ENCODE peak calls at places on chromosome 2, in ten cellular contexts. F is endothelial cell of umbilical vein, C is upper lobe of left lung, U is esophagus muscularis mucosa, Y is Peyer's patch, I is prostate gland, O is adrenal gland, S is esophagus squamous epithelium, E is ovary, D is stomach. Q is an unnamed sample.

GRCh38 chr2:151156943-151157705 is 104.5 kb downstream of the RBM43 start:
- DNase-seq in S (no peak), C (no peak), F (no peak), O (no peak), Y (no peak), E (no peak), I (no peak), D (no peak), U (no peak), Q (no peak)

GRCh38 chr2:188665196-188665595 is 309.0 kb upstream of the COL3A1 start:
- DNase-seq in U (no peak), Y (no peak), I (no peak), C (no peak), F (peak), S (no peak), O (no peak), D (no peak), E (no peak), Q (no peak)

GRCh38 chr2:99356853-99357252 is 19.7 kb downstream of the EIF5B start:
- DNase-seq in I (no peak), E (no peak), D (no peak), S (no peak), F (no peak), C (no peak), U (no peak), O (no peak), Y (no peak), Q (no peak)

GRCh38 chr2:226310081-226310625 is 489.5 kb downstream of the IRS1 start:
- DNase-seq in D (no peak), C (no peak), Y (no peak), O (no peak), S (no peak), U (no peak), F (no peak), I (no peak), E (no peak), Q (no peak)

GRCh38 chr2:218400167-218400929 is 680 bp downstream of the CTDSP1 start:
- DNase-seq in F (peak), C (peak), D (no peak), I (no peak), U (no peak), S (no peak), O (peak), E (peak), Y (peak), Q (peak)

GRCh38 chr2:25347846-25348245 is 6.1 kb upstream of the DNMT3A start:
- DNase-seq in O (no peak), I (no peak), S (no peak), Y (no peak), F (no peak), E (no peak), C (no peak), U (no peak), D (no peak), Q (no peak)

GRCh38 chr2:226652388-226652787 is 147.2 kb downstream of the IRS1 start:
- DNase-seq in O (no peak), Y (no peak), S (no peak), U (no peak), E (no peak), D (no peak), I (no peak), F (peak), C (no peak), Q (no peak)

GRCh38 chr2:144330951-144331651 is 188.8 kb downstream of the ZEB2 start:
- DNase-seq in U (no peak), I (no peak), C (no peak), D (no peak), E (no peak), O (no peak), F (peak), S (no peak), Y (no peak), Q (no peak)

GRCh38 chr2:122980672-122981071 is 1044.4 kb upstream of the CNTNAP5 start:
- DNase-seq in E (no peak), Y (no peak), F (no peak), D (no peak), S (no peak), O (no peak), U (no peak), I (no peak), C (no peak), Q (no peak)

GRCh38 chr2:197269173-197269572 is 41.4 kb downstream of the ANKRD44 start:
- DNase-seq in O (no peak), D (no peak), S (no peak), Y (no peak), E (no peak), I (no peak), C (no peak), U (peak), F (no peak), Q (no peak)

GRCh38 chr2:234976479-234977227 is 24.8 kb downstream of the SH3BP4 start:
- DNase-seq in C (no peak), O (no peak), D (no peak), U (no peak), I (no peak), F (no peak), S (no peak), E (no peak), Y (no peak), Q (no peak)

GRCh38 chr2:46650556-46651001 is 171.2 kb downstream of the TMEM247 start:
- DNase-seq in Y (peak), I (peak), S (no peak), C (no peak), E (peak), D (peak), U (no peak), F (peak), O (peak), Q (peak)

GRCh38 chr2:13650586-13651180 is 933.9 kb downstream of the TRIB2 start:
- DNase-seq in Y (no peak), O (no peak), D (no peak), I (no peak), F (no peak), C (no peak), U (no peak), S (no peak), E (no peak), Q (no peak)

GRCh38 chr2:168196764-168197180 is 50.6 kb downstream of the STK39 start:
- DNase-seq in O (no peak), D (peak), S (no peak), U (no peak), Y (peak), E (no peak), C (no peak), I (no peak), F (no peak), Q (no peak)

GRCh38 chr2:70472256-70472905 is 81.2 kb downstream of the TGFA start:
- DNase-seq in E (no peak), D (no peak), F (no peak), S (no peak), I (no peak), C (no peak), Y (no peak), O (no peak), U (no peak), Q (no peak)

GRCh38 chr2:220509921-220510320 is 882.5 kb downstream of the SLC4A3 start:
- DNase-seq in Y (no peak), F (no peak), I (no peak), E (no peak), D (no peak), S (no peak), U (no peak), O (no peak), C (no peak), Q (no peak)

GRCh38 chr2:105763076-105763475 is 18.4 kb downstream of the NCK2 start:
- DNase-seq in I (no peak), Y (peak), C (no peak), F (no peak), D (no peak), E (no peak), S (no peak), U (no peak), O (no peak), Q (no peak)

GRCh38 chr2:69493268-69493667 is 56.0 kb upstream of the NFU1 start:
- DNase-seq in S (no peak), I (no peak), F (no peak), O (no peak), D (peak), E (no peak), Y (no peak), U (no peak), C (no peak), Q (no peak)

GRCh38 chr2:46800625-46801024 is 115.0 kb downstream of the MCFD2 start:
- DNase-seq in D (no peak), F (no peak), C (peak), E (no peak), U (no peak), I (peak), S (no peak), Y (no peak), O (no peak), Q (no peak)

GRCh38 chr2:68238955-68239822 is 13.1 kb downstream of the PPP3R1 start:
- DNase-seq in C (no peak), I (no peak), D (no peak), F (peak), Y (no peak), U (no peak), S (no peak), E (no peak), O (no peak), Q (no peak)

GRCh38 chr2:112869258-112869842 is 32.8 kb upstream of the IL1B start:
- DNase-seq in U (no peak), S (peak), C (no peak), I (peak), F (peak), D (peak), E (no peak), O (no peak), Y (peak), Q (peak)

GRCh38 chr2:202723746-202724145 is 89.0 kb downstream of the FAM117B start:
- DNase-seq in Y (no peak), E (no peak), O (no peak), U (no peak), C (no peak), I (no peak), D (no peak), S (no peak), F (no peak), Q (no peak)

GRCh38 chr2:197813093-197813787 is 8.8 kb downstream of the PLCL1 start:
- DNase-seq in E (no peak), O (no peak), D (no peak), F (peak), I (no peak), U (no peak), C (no peak), Y (no peak), S (no peak), Q (no peak)

GRCh38 chr2:202909394-202910192 is 1.9 kb downstream of the WDR12 start:
- DNase-seq in C (no peak), O (no peak), S (no peak), F (no peak), Y (no peak), E (no peak), D (no peak), I (no peak), U (no peak), Q (no peak)

GRCh38 chr2:39408351-39409136 is 28.5 kb downstream of the MAP4K3 start:
- DNase-seq in I (no peak), F (no peak), S (no peak), U (no peak), D (no peak), O (no peak), Y (no peak), C (no peak), E (no peak), Q (no peak)

GRCh38 chr2:127508621-127509034 is 17.7 kb downstream of the IWS1 start:
- DNase-seq in O (peak), C (no peak), Y (peak), S (peak), D (peak), U (no peak), E (peak), I (peak), F (peak), Q (peak)

GRCh38 chr2:27356056-27356381 is 545 bp downstream of the GTF3C2 start:
- DNase-seq in C (peak), D (peak), F (peak), O (peak), E (peak), Y (peak), U (no peak), S (no peak), I (no peak), Q (no peak)

GRCh38 chr2:200033939-200034338 is 78.6 kb downstream of the MAIP1 start:
- DNase-seq in C (no peak), E (no peak), D (no peak), U (no peak), O (no peak), Y (no peak), S (no peak), I (no peak), F (no peak), Q (no peak)

GRCh38 chr2:72154386-72154785 is 6.7 kb upstream of the CYP26B1 start:
- DNase-seq in U (peak), S (no peak), O (no peak), I (peak), Y (no peak), C (peak), D (peak), F (no peak), E (no peak), Q (no peak)

GRCh38 chr2:174485763-174486613 is 841 bp downstream of the GPR155 start:
- DNase-seq in O (peak), C (no peak), Y (peak), F (peak), E (peak), U (no peak), I (no peak), S (peak), D (peak), Q (peak)

GRCh38 chr2:239329284-239329971 is 71.4 kb downstream of the HDAC4 start:
- DNase-seq in C (no peak), O (peak), Y (peak), S (no peak), E (peak), F (no peak), U (no peak), I (no peak), D (peak), Q (peak)

GRCh38 chr2:199690225-199690624 is 160.8 kb downstream of the FTCDNL1 start:
- DNase-seq in C (no peak), S (no peak), D (no peak), E (no peak), U (no peak), F (no peak), I (no peak), Y (no peak), O (no peak), Q (no peak)

GRCh38 chr2:8376603-8377423 is 305.0 kb upstream of the ID2 start:
- DNase-seq in S (no peak), E (no peak), I (no peak), O (no peak), F (no peak), C (no peak), U (peak), D (no peak), Y (no peak), Q (no peak)

GRCh38 chr2:58871469-58872142 is 630.5 kb upstream of the FANCL start:
- DNase-seq in U (no peak), O (no peak), C (no peak), Y (no peak), D (no peak), E (no peak), I (no peak), S (no peak), F (no peak), Q (no peak)

DNA sequence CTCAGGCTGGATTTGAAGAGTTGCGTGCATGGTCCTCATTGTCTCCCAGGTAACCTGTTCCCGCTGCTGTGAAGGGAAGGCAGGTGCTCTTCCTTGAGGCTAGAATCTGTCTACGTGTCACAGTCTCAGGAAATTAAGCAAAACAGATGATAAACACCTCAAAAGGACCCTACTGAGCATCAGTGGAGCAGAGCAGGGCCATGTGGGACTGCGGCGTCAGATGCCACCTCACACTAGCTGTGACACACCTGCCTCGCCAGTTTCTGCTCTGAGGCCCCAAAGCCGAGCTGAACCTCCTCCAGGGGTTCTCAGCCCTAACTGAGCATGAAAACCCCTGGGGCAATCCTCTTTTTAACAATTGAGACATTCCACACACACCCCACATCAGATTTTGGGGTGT is 2.0 kb downstream of the C2orf92 start:
- DNase-seq in D (no peak), Y (no peak), S (no peak), U (no peak), O (no peak), I (no peak), E (no peak), F (no peak), C (no peak), Q (no peak)
- H3K27ac ChIP-seq in D (no peak), Y (no peak), S (no peak), U (no peak), O (no peak), I (no peak), E (no peak), F (no peak), C (no peak), Q (no peak)

GRCh38 chr2:118835739-118836410 is 11.6 kb downstream of the EN1 start:
- DNase-seq in O (no peak), I (no peak), S (no peak), U (no peak), F (no peak), Y (no peak), C (peak), E (no peak), D (peak), Q (no peak)
- TF ChIP-seq POLR2A in O (no peak), I (no peak), S (no peak), U (no peak), F (no peak), Y (no peak), C (no peak), E (no peak), D (no peak), Q (no peak)

DNA sequence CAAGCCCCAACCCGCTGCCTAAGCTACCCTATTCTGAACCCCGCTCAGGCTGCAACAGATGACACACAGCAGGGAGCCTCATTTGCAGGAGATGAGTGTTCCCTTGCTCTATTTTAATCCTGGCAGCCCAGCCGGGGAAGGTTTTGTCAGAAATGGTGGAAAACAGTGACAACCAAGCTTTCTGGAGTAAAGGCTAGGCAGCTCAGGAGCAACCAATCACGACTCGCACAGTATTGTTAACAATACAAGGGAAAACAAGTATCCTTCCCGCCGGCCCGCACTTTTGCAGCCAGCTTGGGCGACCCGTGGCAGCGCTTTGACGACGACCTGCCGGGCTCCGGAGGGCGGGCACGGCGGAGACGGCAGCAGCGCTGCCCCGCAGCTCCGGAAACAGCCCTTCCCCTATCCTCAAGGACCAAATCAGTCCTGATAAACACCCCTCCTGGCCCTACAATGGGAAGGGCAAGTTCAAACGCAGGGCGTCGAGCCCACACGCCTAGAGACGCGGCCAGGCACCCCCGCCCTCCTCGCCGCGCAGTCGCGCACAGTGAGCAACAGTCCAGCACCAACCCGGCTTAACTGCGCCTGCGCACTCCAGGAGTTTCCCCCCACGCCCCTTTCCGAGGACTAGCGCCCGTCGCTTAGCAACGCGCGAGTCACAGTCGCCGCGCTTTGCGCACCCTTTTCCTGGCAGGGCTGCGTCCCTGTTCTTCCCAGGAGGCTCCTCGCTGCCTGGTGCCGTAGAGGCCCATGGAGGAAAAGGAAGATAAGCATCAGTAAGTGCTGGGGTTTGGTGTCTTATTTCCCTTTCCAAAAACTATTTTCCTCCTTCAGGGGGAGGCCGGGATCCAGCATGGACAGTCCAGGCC is 74.4 kb upstream of the TSPYL6 start:
- DNase-seq in D (peak), C (peak), F (peak), Y (peak), U (peak), O (peak), S (peak), I (peak), E (peak), Q (peak)
- H3K27ac ChIP-seq in D (peak), C (peak), F (peak), Y (peak), U (peak), O (peak), S (peak), I (peak), E (peak), Q (peak)

GRCh38 chr2:173355132-173355865 is 627 bp downstream of the CDCA7 start:
- DNase-seq in F (peak), I (peak), D (peak), E (peak), C (peak), S (no peak), U (no peak), O (peak), Y (peak), Q (peak)

GRCh38 chr2:173353556-173353955 is 1.1 kb upstream of the CDCA7 start:
- DNase-seq in U (no peak), S (no peak), E (no peak), C (no peak), O (no peak), F (no peak), D (no peak), Y (no peak), I (no peak), Q (no peak)

GRCh38 chr2:173355866-173356508 is 1.3 kb downstream of the CDCA7 start:
- DNase-seq in U (no peak), D (no peak), E (no peak), Y (no peak), F (peak), C (peak), S (no peak), I (peak), O (no peak), Q (no peak)

GRCh38 chr2:173354073-173354600 is 535 bp upstream of the CDCA7 start:
- DNase-seq in I (no peak), F (no peak), D (no peak), C (no peak), O (no peak), Y (no peak), S (no peak), U (no peak), E (no peak), Q (no peak)

GRCh38 chr2:173354601-173355131 is at the start of gene CDCA7:
- DNase-seq in S (no peak), O (peak), U (no peak), C (peak), I (peak), F (peak), Y (peak), E (peak), D (peak), Q (peak)
- TF ChIP-seq POLR2A in S (no peak), O (no peak), U (no peak), C (no peak), I (no peak), F (no peak), Y (no peak), E (no peak), D (no peak), Q (peak)

GRCh38 chr2:210502997-210503621 is 26.6 kb upstream of the LANCL1 start:
- DNase-seq in I (no peak), E (no peak), U (no peak), D (peak), C (no peak), Y (peak), F (peak), S (no peak), O (peak), Q (no peak)
- H3K27ac ChIP-seq in I (no peak), E (no peak), U (no peak), D (no peak), C (no peak), Y (no peak), F (no peak), S (no peak), O (no peak), Q (no peak)

DNA sequence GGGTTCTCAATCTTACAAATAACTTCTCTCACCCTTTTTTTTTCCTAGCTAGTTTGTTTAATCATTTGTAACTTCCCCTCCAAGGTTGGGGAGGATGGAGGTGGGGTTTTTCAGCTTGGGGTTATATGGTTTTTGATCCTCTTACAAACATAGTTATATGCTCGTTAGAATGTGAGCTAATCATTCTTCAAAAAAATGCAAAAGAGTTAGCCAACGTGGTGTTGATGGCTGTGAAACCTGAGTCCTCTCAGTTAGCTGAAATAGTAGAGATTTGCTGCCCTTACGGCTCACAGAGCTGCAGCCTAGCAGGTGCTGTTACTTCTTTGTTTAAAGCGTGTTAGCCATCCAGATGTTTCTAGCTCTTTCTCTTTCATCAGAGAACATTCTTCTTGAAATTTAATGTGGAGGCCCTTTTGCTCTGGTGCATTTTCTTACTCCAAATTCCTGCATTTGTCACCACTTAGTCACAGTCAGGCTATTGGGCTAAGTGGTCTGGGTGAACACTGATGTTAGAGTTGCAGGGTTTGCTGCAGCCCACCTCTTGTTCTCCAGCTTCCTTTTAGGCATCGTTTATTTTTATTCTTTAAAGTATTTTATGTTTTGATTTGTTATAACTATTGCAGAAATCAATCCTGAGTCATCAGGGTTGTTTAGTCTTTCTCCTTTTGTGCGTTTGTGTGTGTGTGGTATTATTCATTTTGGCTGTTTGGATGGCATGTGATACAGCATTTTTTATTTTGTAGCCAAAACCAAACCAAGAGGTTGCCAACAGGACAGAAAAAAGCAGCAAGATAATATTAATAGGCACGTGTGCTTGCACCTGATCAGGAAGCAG is 41.1 kb downstream of the LIMS1 start:
- DNase-seq in Y (no peak), O (no peak), E (no peak), I (no peak), D (no peak), C (no peak), S (no peak), U (no peak), F (no peak), Q (no peak)
- TF ChIP-seq POLR2A in Y (no peak), O (no peak), E (no peak), I (no peak), D (no peak), C (no peak), S (no peak), U (no peak), F (no peak), Q (no peak)